ENCODE peak calls at places on chromosomes 11 and 22, in five cellular contexts. Z, X, Q, R and E are unnamed samples.

GRCh38 chr11:63985812-63986155 is 454 bp upstream of the OTUB1 start:
- DNase-seq in R (no peak), Q (no peak), Z (peak), X (peak), E (no peak)

GRCh38 chr11:12802418-12803085 is 128.3 kb downstream of the TEAD1 start:
- DNase-seq in Q (peak), R (no peak), Z (no peak), X (no peak), E (peak)

GRCh38 chr22:22460635-22461034 is 47.9 kb downstream of the ZNF280B start:
- DNase-seq in R (no peak), Q (no peak), Z (no peak), X (no peak), E (no peak)

GRCh38 chr22:34880667-34881066 is 185.3 kb upstream of the ISX start:
- DNase-seq in X (no peak), R (no peak), Q (no peak), Z (no peak), E (no peak)

GRCh38 chr11:42766191-42766590 is 545.6 kb upstream of the API5 start:
- DNase-seq in R (no peak), Q (no peak), Z (no peak), X (no peak), E (no peak)

GRCh38 chr11:6438979-6439571 is 1.7 kb downstream of the HPX start:
- DNase-seq in Z (no peak), R (no peak), Q (peak), X (no peak), E (peak)

GRCh38 chr11:72525466-72525865 is 91.1 kb upstream of the CLPB start:
- DNase-seq in R (no peak), X (no peak), Z (no peak), Q (no peak), E (no peak)

GRCh38 chr11:118662401-118663271 is 16.8 kb downstream of the TREH start:
- DNase-seq in X (no peak), R (no peak), Q (no peak), Z (no peak), E (peak)

GRCh38 chr11:14852571-14853177 is 39.4 kb downstream of the CYP2R1 start:
- DNase-seq in R (no peak), Z (no peak), Q (no peak), X (no peak), E (peak)

GRCh38 chr11:95556342-95557151 is 233.0 kb downstream of the FAM76B start:
- DNase-seq in Q (no peak), Z (no peak), R (peak), X (peak), E (no peak)

GRCh38 chr11:110903830-110904229 is 191.6 kb upstream of the ARHGAP20 start:
- DNase-seq in X (no peak), Z (no peak), R (no peak), Q (no peak), E (peak)

GRCh38 chr11:111913031-111913861 is 712 bp downstream of the HSPB2 start:
- DNase-seq in Z (no peak), Q (no peak), R (no peak), X (no peak), E (no peak)

GRCh38 chr11:124421043-124421442 is 3.6 kb downstream of the OR8B4 start:
- DNase-seq in X (no peak), Z (no peak), R (no peak), Q (no peak), E (no peak)

GRCh38 chr22:26592368-26593015 is 2.6 kb upstream of the TPST2 start:
- DNase-seq in X (peak), Q (peak), R (no peak), Z (peak), E (peak)

GRCh38 chr11:131464481-131464880 is 94.1 kb downstream of the NTM start:
- DNase-seq in Q (no peak), R (no peak), Z (no peak), X (no peak), E (no peak)

GRCh38 chr11:64204464-64204989 is 2.0 kb upstream of the FERMT3 start:
- DNase-seq in R (peak), Z (peak), Q (peak), X (peak), E (peak)

GRCh38 chr11:33160147-33160546 is 1.1 kb downstream of the CSTF3 start:
- DNase-seq in Q (peak), X (no peak), R (no peak), Z (no peak), E (peak)

GRCh38 chr11:45885274-45885920 is at the start of gene MAPK8IP1:
- DNase-seq in Q (peak), X (peak), R (no peak), Z (peak), E (no peak)

GRCh38 chr11:27718853-27719574 is 18.8 kb upstream of the BDNF start:
- DNase-seq in R (no peak), Q (peak), X (no peak), Z (no peak), E (no peak)

GRCh38 chr22:23215294-23216204 is 35.2 kb downstream of the BCR start:
- DNase-seq in Q (peak), X (no peak), R (no peak), Z (peak), E (peak)

GRCh38 chr11:13276454-13276851 is 1.1 kb upstream of the BMAL1 start:
- DNase-seq in X (no peak), Q (peak), R (no peak), Z (no peak), E (no peak)

GRCh38 chr22:42651134-42651533 is 1.9 kb upstream of the CYB5R3 start:
- DNase-seq in Q (no peak), R (no peak), X (peak), Z (no peak), E (peak)

GRCh38 chr11:7348432-7349298 is 97.0 kb downstream of the SYT9 start:
- DNase-seq in X (no peak), Z (no peak), Q (no peak), R (no peak), E (peak)

GRCh38 chr11:97019305-97019704 is 629.5 kb downstream of the JRKL start:
- DNase-seq in R (no peak), X (no peak), Q (no peak), Z (no peak), E (no peak)

GRCh38 chr11:84384637-84385227 is 1098.6 kb upstream of the CCDC90B start:
- DNase-seq in X (peak), R (peak), Q (peak), Z (peak), E (peak)

GRCh38 chr11:46675288-46675851 is 25.0 kb downstream of the ARHGAP1 start:
- DNase-seq in Q (peak), X (no peak), R (no peak), Z (no peak), E (peak)

GRCh38 chr11:108768370-108768769 is 103.5 kb downstream of the DDX10 start:
- DNase-seq in R (no peak), Z (no peak), X (no peak), Q (no peak), E (no peak)

GRCh38 chr11:65210748-65211147 is 29.0 kb downstream of the CAPN1 start:
- DNase-seq in Z (no peak), Q (no peak), R (no peak), X (no peak), E (no peak)

GRCh38 chr22:18966748-18967147 is 30.7 kb upstream of the PRODH start:
- DNase-seq in R (no peak), Z (no peak), X (no peak), Q (no peak), E (no peak)

GRCh38 chr11:8871283-8871775 is 39.7 kb upstream of the AKIP1 start:
- DNase-seq in Q (peak), R (peak), Z (no peak), X (peak), E (peak)